ENCODE peak calls at places on chromosomes 7 and 10, in five cellular contexts. C is HCT116, M is GM23248, F is fibroblast of lung, J is mammary epithelial cell. X is an unnamed sample.

GRCh38 chr7:156148547-156148946 is 336.3 kb upstream of the SHH start:
- DNase-seq in C (no peak), M (no peak), F (no peak), J (no peak), X (no peak)

GRCh38 chr7:82411732-82412131 is 31.8 kb downstream of the CACNA2D1 start:
- DNase-seq in C (no peak), M (no peak), F (no peak), J (no peak), X (no peak)

GRCh38 chr7:106041140-106041717 is 70.9 kb downstream of the SYPL1 start:
- DNase-seq in C (peak; percentile 47), M (peak; percentile 71), F (peak; percentile 34), J (peak; percentile 34), X (no peak)

GRCh38 chr10:2782265-2782664 is 285.1 kb upstream of the PFKP start:
- DNase-seq in C (no peak), M (no peak), F (no peak), J (no peak), X (no peak)

GRCh38 chr10:29326886-29327789 is 38.3 kb downstream of the LYZL1 start:
- DNase-seq in C (no peak), M (no peak), F (no peak), J (no peak), X (no peak)

GRCh38 chr7:129450295-129450694 is 16.1 kb downstream of the STRIP2 start:
- DNase-seq in C (no peak), M (no peak), F (no peak), J (no peak), X (no peak)

GRCh38 chr10:28875535-28876208 is 198.4 kb downstream of the BAMBI start:
- DNase-seq in C (no peak), M (no peak), F (peak; percentile 89), J (no peak), X (peak; percentile 83)

GRCh38 chr10:33441561-33441960 is 107.1 kb upstream of the NRP1 start:
- DNase-seq in C (no peak), M (peak; percentile 37), F (peak; percentile 17), J (no peak), X (no peak)

GRCh38 chr7:128158370-128158769 is 82.7 kb upstream of the LEP start:
- DNase-seq in C (no peak), M (no peak), F (no peak), J (no peak), X (no peak)

GRCh38 chr7:77667459-77668090 is 28.7 kb upstream of the RSBN1L start:
- DNase-seq in C (no peak), M (peak; percentile 17), F (peak; percentile 24), J (no peak), X (peak; percentile 8)

GRCh38 chr7:139358541-139359365 is 941 bp upstream of the LUC7L2 start:
- DNase-seq in C (peak; percentile 40), M (peak; percentile 51), F (peak; percentile 25), J (peak; percentile 17), X (no peak)

GRCh38 chr10:59635502-59636290 is 74.0 kb downstream of the SLC16A9 start:
- DNase-seq in C (no peak), M (no peak), F (peak; percentile 29), J (peak; percentile 8), X (peak; percentile 22)

GRCh38 chr7:94174375-94174774 is 170.2 kb upstream of the BET1 start:
- DNase-seq in C (no peak), M (no peak), F (no peak), J (no peak), X (no peak)

GRCh38 chr7:158695726-158696452 is 8.7 kb downstream of the NCAPG2 start:
- DNase-seq in C (peak; percentile 34), M (peak; percentile 87), F (peak; percentile 78), J (peak; percentile 30), X (peak; percentile 64)

GRCh38 chr7:120941064-120941463 is 9.5 kb upstream of the ING3 start:
- DNase-seq in C (peak; percentile 4), M (peak; percentile 34), F (no peak), J (no peak), X (no peak)

GRCh38 chr10:100155936-100156335 is 29.9 kb downstream of the ERLIN1 start:
- DNase-seq in C (no peak), M (no peak), F (no peak), J (no peak), X (no peak)

GRCh38 chr7:84701524-84702306 is 485.1 kb downstream of the SEMA3D start:
- DNase-seq in C (peak; percentile 94), M (peak; percentile 87), F (peak; percentile 99), J (peak; percentile 36), X (peak; percentile 99)

GRCh38 chr7:41816111-41816510 is 113.2 kb upstream of the INHBA start:
- DNase-seq in C (no peak), M (no peak), F (peak; percentile 65), J (no peak), X (peak; percentile 50)

GRCh38 chr7:76349313-76349885 is 9.4 kb downstream of the YWHAG start:
- DNase-seq in C (no peak), M (no peak), F (no peak), J (no peak), X (no peak)

GRCh38 chr7:110944448-110944847 is 146.5 kb upstream of the LRRN3 start:
- DNase-seq in C (no peak), M (no peak), F (no peak), J (no peak), X (no peak)

GRCh38 chr10:1369197-1369596 is 313.0 kb downstream of the WDR37 start:
- DNase-seq in C (no peak), M (no peak), F (no peak), J (no peak), X (no peak)

GRCh38 chr10:124917168-124917938 is 24.6 kb upstream of the ZRANB1 start:
- DNase-seq in C (no peak), M (peak; percentile 75), F (peak; percentile 52), J (peak; percentile 39), X (peak; percentile 27)

GRCh38 chr7:1509226-1509625 is 5.0 kb upstream of the INTS1 start:
- DNase-seq in C (no peak), M (no peak), F (no peak), J (no peak), X (no peak)

GRCh38 chr10:97919012-97919411 is 69.4 kb downstream of the GOLGA7B start:
- DNase-seq in C (no peak), M (no peak), F (no peak), J (peak; percentile 36), X (no peak)

GRCh38 chr7:151936207-151936606 is 20.0 kb upstream of the GALNTL5 start:
- DNase-seq in C (no peak), M (no peak), F (no peak), J (no peak), X (no peak)

GRCh38 chr10:67763499-67764011 is 67.6 kb upstream of the CTNNA3 start:
- DNase-seq in C (no peak), M (peak; percentile 60), F (peak; percentile 47), J (no peak), X (peak; percentile 32)

GRCh38 chr10:97708167-97708566 is 5.4 kb upstream of the MARVELD1 start:
- DNase-seq in C (no peak), M (no peak), F (no peak), J (no peak), X (no peak)

GRCh38 chr10:64014281-64014680 is 493.1 kb downstream of the REEP3 start:
- DNase-seq in C (no peak), M (no peak), F (no peak), J (no peak), X (no peak)

GRCh38 chr7:72080865-72081264 is 331.3 kb downstream of the CALN1 start:
- DNase-seq in C (no peak), M (no peak), F (no peak), J (no peak), X (no peak)

DNA sequence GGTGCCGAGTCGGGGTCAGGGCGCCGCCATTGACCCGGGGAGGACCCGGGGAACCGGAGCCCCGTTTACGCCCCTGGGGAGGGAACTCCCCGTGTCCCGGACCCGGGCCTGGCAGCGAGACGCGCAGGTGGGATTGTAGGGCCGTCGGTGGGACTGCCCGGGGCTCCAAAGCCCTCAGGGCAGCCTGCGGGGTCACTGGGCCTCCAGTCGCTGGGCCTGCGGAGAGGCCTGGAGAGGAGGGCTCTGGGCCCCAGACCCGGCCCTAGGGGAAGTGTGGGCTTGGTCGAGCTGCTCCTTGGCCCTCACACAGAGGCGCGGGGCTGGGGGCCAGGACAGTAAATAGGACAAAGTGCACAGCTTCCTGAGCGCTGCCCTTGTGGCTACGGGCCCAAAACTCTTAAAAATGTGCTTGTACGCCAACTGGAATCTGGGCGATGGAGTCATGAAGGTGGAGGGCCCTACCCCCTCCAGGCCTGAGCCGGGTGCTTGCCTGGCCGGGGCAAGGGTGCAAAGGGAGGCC is 657 bp downstream of the ECHDC3 start:
- DNase-seq in C (no peak), M (no peak), F (no peak), J (no peak), X (no peak)
- H3K4me1 ChIP-seq in C (peaks cover 13% of the 10 kb centered on the region), M (no peaks in the 10 kb centered on the region), F (no peaks in the 10 kb centered on the region), J (peaks cover 19% of the 10 kb centered on the region), X (peaks cover 3% of the 10 kb centered on the region)

GRCh38 chr10:129963831-129964501 is at the start of gene EBF3:
- DNase-seq in C (no peak), M (peak; percentile 83), F (peak; percentile 37), J (peak; percentile 25), X (no peak)
- TF ChIP-seq EZH2 in C (no peak), M (no peak), F (no peak), J (no peak), X (no peak)

GRCh38 chr7:44625899-44626511 is 19.6 kb downstream of the OGDH start:
- DNase-seq in C (no peak), M (no peak), F (no peak), J (no peak), X (no peak)

GRCh38 chr7:44629825-44630580 is 23.6 kb downstream of the OGDH start:
- DNase-seq in C (no peak), M (no peak), F (no peak), J (no peak), X (no peak)

GRCh38 chr7:44624306-44624705 is 17.9 kb downstream of the OGDH start:
- DNase-seq in C (no peak), M (no peak), F (no peak), J (no peak), X (no peak)

GRCh38 chr7:44622342-44623151 is 16.1 kb downstream of the OGDH start:
- DNase-seq in C (no peak), M (peak; percentile 34), F (peak; percentile 13), J (no peak), X (no peak)

DNA sequence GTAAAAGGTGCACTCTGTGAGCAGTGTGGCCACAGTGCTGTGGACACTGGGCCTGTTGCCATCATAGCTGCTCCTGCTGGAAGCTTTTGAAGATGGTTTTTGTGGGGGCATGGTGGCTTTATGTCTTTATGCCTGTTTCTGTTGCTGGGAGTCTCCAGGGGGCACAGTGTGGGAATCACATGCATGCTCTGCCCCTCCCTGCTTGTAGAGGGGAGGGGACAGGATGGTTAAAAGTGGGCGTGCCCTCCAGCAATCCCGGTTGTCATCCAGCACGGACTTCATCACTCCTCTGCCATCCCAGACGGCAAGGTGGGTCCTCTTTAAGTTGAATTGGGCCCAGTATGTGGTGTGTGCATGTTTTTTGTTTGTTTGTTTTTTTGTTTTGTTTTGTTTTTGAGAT is 20.2 kb downstream of the OGDH start:
- DNase-seq in C (no peak), M (no peak), F (no peak), J (no peak), X (no peak)
- H3K27ac ChIP-seq in C (no peak overlapping the region), M (no peak overlapping the region), F (no peak overlapping the region), J (no peak overlapping the region), X (no peak overlapping the region)

GRCh38 chr7:87599336-87599735 is 1.3 kb downstream of the ABCB1 start:
- DNase-seq in C (no peak), M (no peak), F (peak; percentile 21), J (no peak), X (no peak)
- H3K4me1 ChIP-seq in C (no peaks in the 10 kb centered on the region), M (peaks cover 4% of the 10 kb centered on the region), F (no peaks in the 10 kb centered on the region), J (peaks cover 11% of the 10 kb centered on the region), X (peaks cover 3% of the 10 kb centered on the region)

GRCh38 chr10:101233863-101234262 is 4.6 kb upstream of the LBX1 start:
- DNase-seq in C (no peak), M (no peak), F (no peak), J (no peak), X (no peak)
- TF ChIP-seq EZH2 in C (no peak), M (no peak), F (peak; percentile 26), J (no peak), X (no peak)

X was measured in astrocyte.